ENCODE peak calls at places on chromosomes 12 and 14, in eight cellular contexts. V is cardiac fibroblast, L is progenitor cell of endocrine pancreas, N is IMR-90, Z is ascending aorta, W is nephron progenitor cell, T is mucosa of descending colon, B is cardiac muscle cell. O is an unnamed sample.
A peak's percentile ranks its signal among the peaks of the same experiment; 100 is the strongest.

GRCh38 chr12:91913651-91914050 is 232.0 kb downstream of the BTG1 start:
- DNase-seq in V (peak; percentile 73), L (no peak), N (no peak), Z (no peak), W (no peak), T (no peak), B (no peak), O (no peak)

GRCh38 chr12:66694666-66695065 is 15.8 kb upstream of the GRIP1 start:
- DNase-seq in V (no peak), L (no peak), N (no peak), Z (no peak), W (no peak), T (no peak), B (no peak), O (no peak)

GRCh38 chr12:132162508-132163031 is 18.3 kb downstream of the NOC4L start:
- DNase-seq in V (peak; percentile 84), L (no peak), N (peak; percentile 77), Z (no peak), W (no peak), T (peak; percentile 19), B (no peak), O (peak; percentile 89)

GRCh38 chr12:114671664-114672476 is 12.1 kb downstream of the TBX3 start:
- DNase-seq in V (peak; percentile 62), L (no peak), N (peak; percentile 69), Z (no peak), W (peak; percentile 56), T (no peak), B (no peak), O (no peak)

GRCh38 chr12:29703528-29703927 is 80.2 kb downstream of the TMTC1 start:
- DNase-seq in V (no peak), L (no peak), N (no peak), Z (no peak), W (no peak), T (no peak), B (no peak), O (no peak)

GRCh38 chr12:52391618-52392002 is 6.2 kb upstream of the KRT84 start:
- DNase-seq in V (peak; percentile 16), L (no peak), N (no peak), Z (no peak), W (no peak), T (peak; percentile 51), B (no peak), O (peak; percentile 71)

GRCh38 chr14:80387563-80387981 is 176.3 kb upstream of the DIO2 start:
- DNase-seq in V (no peak), L (no peak), N (no peak), Z (no peak), W (no peak), T (no peak), B (no peak), O (no peak)

GRCh38 chr12:40336573-40337199 is 111.9 kb downstream of the LRRK2 start:
- DNase-seq in V (peak; percentile 41), L (no peak), N (peak; percentile 5), Z (no peak), W (no peak), T (no peak), B (peak; percentile 26), O (peak; percentile 34)

GRCh38 chr12:79512068-79512467 is 178.7 kb downstream of the PAWR start:
- DNase-seq in V (no peak), L (no peak), N (no peak), Z (no peak), W (no peak), T (no peak), B (no peak), O (peak; percentile 27)

GRCh38 chr14:54025661-54026060 is 69.0 kb upstream of the BMP4 start:
- DNase-seq in V (peak; percentile 62), L (no peak), N (peak; percentile 5), Z (no peak), W (no peak), T (no peak), B (no peak), O (peak; percentile 65)

GRCh38 chr12:40723001-40723400 is 30.8 kb downstream of the CNTN1 start:
- DNase-seq in V (no peak), L (no peak), N (no peak), Z (no peak), W (no peak), T (no peak), B (no peak), O (no peak)

GRCh38 chr12:107352347-107353081 is 259.2 kb upstream of the CRY1 start:
- DNase-seq in V (no peak), L (no peak), N (no peak), Z (no peak), W (no peak), T (no peak), B (no peak), O (peak; percentile 33)

GRCh38 chr12:104133861-104134260 is 4.1 kb downstream of the NFYB start:
- DNase-seq in V (no peak), L (no peak), N (peak; percentile 41), Z (no peak), W (no peak), T (no peak), B (no peak), O (no peak)

GRCh38 chr12:68012712-68013111 is 23.5 kb downstream of the IFNG-AS1 start:
- DNase-seq in V (peak; percentile 35), L (no peak), N (no peak), Z (no peak), W (no peak), T (no peak), B (no peak), O (no peak)

GRCh38 chr12:5624873-5625272 is 193.0 kb downstream of the NTF3 start:
- DNase-seq in V (no peak), L (no peak), N (no peak), Z (no peak), W (no peak), T (no peak), B (no peak), O (no peak)

GRCh38 chr12:32273712-32274111 is 125.6 kb upstream of the FGD4 start:
- DNase-seq in V (no peak), L (peak; percentile 33), N (no peak), Z (no peak), W (peak; percentile 26), T (no peak), B (peak; percentile 38), O (no peak)

GRCh38 chr12:47778842-47779241 is 5.8 kb downstream of the SLC48A1 start:
- DNase-seq in V (no peak), L (no peak), N (no peak), Z (no peak), W (no peak), T (no peak), B (no peak), O (no peak)

GRCh38 chr14:92960706-92961566 is 38.0 kb downstream of the CHGA start:
- DNase-seq in V (peak; percentile 81), L (no peak), N (peak; percentile 55), Z (no peak), W (no peak), T (no peak), B (no peak), O (peak; percentile 17)

GRCh38 chr12:94707892-94708291 is 57.5 kb upstream of the TMCC3 start:
- DNase-seq in V (peak; percentile 64), L (no peak), N (peak; percentile 55), Z (no peak), W (no peak), T (no peak), B (peak; percentile 4), O (no peak)

DNA sequence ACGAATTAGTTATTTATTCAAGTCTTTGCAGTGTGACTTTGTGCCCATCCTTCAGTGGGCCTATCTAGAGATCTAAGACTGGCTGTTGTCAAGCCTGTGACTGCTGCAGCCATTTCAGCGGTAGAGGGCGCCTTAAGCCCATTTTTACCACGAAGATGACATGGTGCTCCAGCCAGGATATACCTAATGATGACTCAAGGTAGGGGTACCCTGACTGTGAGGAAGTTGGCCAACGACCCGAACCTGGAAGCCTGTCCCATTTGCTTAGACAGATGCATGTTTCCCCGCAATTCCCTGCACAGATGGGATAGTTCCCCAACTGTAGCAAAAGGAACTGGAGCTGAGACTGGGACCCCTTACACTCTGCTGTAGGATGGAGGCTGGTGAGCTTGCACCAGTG is 41.3 kb downstream of the RAB3IP start:
- DNase-seq in V (peak; percentile 75), L (no peak), N (peak; percentile 10), Z (no peak), W (peak; percentile 50), T (no peak), B (no peak), O (peak; percentile 73)
- TF ChIP-seq CTCF in V (peak; percentile 81), L (peak; percentile 27), N (peak; percentile 41), Z (no peak), W (peak; percentile 49), T (no peak), B (peak; percentile 76), O (peak; percentile 16)

DNA sequence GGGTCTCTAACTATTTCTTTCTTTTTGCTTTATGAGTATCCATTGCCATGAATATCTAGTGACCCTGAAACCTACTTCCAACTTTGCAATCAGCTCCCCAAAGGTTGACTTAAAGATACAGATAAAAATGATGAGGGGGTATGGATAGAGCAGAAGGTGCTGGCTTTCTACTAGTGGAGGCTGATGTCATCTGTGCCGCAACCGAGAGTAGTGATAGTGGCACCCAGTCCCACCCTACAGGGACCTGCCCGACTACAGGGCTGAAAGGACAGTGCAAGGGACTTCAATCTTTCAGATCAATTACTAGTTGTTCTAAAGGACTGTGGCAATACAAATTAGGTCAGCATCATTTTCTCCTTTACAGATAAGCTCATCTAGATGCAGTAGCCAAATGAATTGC is 806.0 kb downstream of the VRK1 start:
- DNase-seq in V (no peak), L (no peak), N (no peak), Z (no peak), W (no peak), T (no peak), B (no peak), O (no peak)
- TF ChIP-seq CTCF in V (no peak), L (no peak), N (no peak), Z (no peak), W (no peak), T (no peak), B (no peak), O (no peak)

GRCh38 chr12:111488271-111488670 is 82.5 kb downstream of the SH2B3 start:
- DNase-seq in V (peak; percentile 84), L (no peak), N (peak; percentile 49), Z (no peak), W (peak; percentile 27), T (no peak), B (no peak), O (no peak)

DNA sequence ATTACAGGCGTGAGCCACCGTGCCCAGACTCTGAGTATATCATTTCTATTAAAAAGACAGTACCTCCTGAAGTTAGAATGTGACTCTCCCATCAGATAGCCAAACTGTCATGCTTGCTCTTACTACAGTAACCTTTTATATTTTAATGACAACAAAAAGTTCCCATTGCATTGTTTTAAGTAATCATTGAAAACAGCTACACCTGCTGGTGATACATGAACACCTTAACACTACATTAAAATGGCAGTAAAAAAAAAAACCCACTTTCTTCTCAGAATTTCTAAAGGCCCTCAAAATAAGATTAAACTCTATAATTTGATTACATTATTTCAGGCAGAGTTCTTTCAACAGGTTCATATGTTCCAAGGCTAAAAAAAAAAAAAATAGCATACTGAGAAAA is 76.7 kb downstream of the SH2B3 start:
- DNase-seq in V (no peak), L (no peak), N (no peak), Z (no peak), W (no peak), T (no peak), B (no peak), O (no peak)
- TF ChIP-seq CTCF in V (no peak), L (peak; percentile 38), N (peak; percentile 31), Z (no peak), W (no peak), T (no peak), B (peak; percentile 20), O (peak; percentile 13)

DNA sequence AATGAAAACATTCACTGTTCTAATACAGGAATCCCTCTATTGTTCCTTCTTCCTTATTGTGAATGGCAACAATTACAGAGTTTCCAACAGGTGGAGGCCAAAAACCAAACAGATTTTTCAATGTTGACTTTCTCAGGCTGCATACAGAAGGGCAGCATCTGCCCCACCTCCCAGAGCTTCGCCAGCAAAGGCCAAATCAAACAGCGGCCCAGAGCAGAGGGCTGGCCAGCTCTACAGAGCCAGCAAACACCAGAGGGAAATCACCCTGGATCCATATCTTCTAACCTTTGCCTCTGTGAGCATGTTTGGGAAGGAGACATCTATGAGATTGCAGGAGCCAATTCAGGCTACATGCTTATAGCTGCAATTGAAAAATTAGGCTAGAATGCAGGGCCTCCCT is 4.4 kb upstream of the CRACR2A start:
- DNase-seq in V (no peak), L (no peak), N (no peak), Z (no peak), W (no peak), T (peak; percentile 71), B (no peak), O (no peak)
- TF ChIP-seq CTCF in V (no peak), L (no peak), N (no peak), Z (no peak), W (no peak), T (no peak), B (no peak), O (no peak)

O was measured in MCF 10A.